ENCODE peak calls at places on chromosome 19, in five cellular contexts. L is fibroblast of mammary gland, F is colonic mucosa, R is RWPE1, N is neural crest cell. G is an unnamed sample.
A peak's percentile ranks its signal among the peaks of the same experiment; 100 is the strongest.

GRCh38 chr19:19627716-19628498 is at the start of gene LPAR2:
- DNase-seq in L (no peak), F (peak; percentile 76), R (peak; percentile 90), N (peak; percentile 43), G (peak; percentile 67)

GRCh38 chr19:12721656-12722565 is 1.8 kb downstream of the TNPO2 start:
- DNase-seq in L (peak; percentile 64), F (peak; percentile 56), R (peak; percentile 67), N (peak; percentile 49), G (peak; percentile 77)

GRCh38 chr19:58582985-58583384 is 9.8 kb upstream of the MZF1 start:
- DNase-seq in L (no peak), F (no peak), R (no peak), N (no peak), G (no peak)

GRCh38 chr19:19345970-19346369 is 25.3 kb downstream of the MAU2 start:
- DNase-seq in L (no peak), F (no peak), R (no peak), N (no peak), G (no peak)

GRCh38 chr19:2344381-2344870 is 15.6 kb upstream of the TMPRSS9 start:
- DNase-seq in L (no peak), F (no peak), R (no peak), N (no peak), G (no peak)

GRCh38 chr19:2129022-2129421 is 22.3 kb downstream of the AP3D1 start:
- DNase-seq in L (no peak), F (no peak), R (no peak), N (no peak), G (no peak)

GRCh38 chr19:1324792-1325567 is 39.3 kb downstream of the EFNA2 start:
- DNase-seq in L (peak; percentile 74), F (peak; percentile 61), R (peak; percentile 65), N (no peak), G (no peak)

GRCh38 chr19:1250374-1251232 is 2.2 kb downstream of the MIDN start:
- DNase-seq in L (no peak), F (peak; percentile 65), R (no peak), N (peak; percentile 83), G (peak; percentile 65)

GRCh38 chr19:40461669-40462221 is 3.8 kb downstream of the BLVRB start:
- DNase-seq in L (no peak), F (no peak), R (no peak), N (no peak), G (no peak)

GRCh38 chr19:49534632-49535385 is 7.0 kb downstream of the RCN3 start:
- DNase-seq in L (no peak), F (no peak), R (no peak), N (no peak), G (no peak)

GRCh38 chr19:19403373-19403901 is 2.0 kb upstream of the GATAD2A start:
- DNase-seq in L (peak; percentile 57), F (no peak), R (peak; percentile 47), N (no peak), G (no peak)

GRCh38 chr19:47107201-47107952 is 6.2 kb downstream of the ZC3H4 start:
- DNase-seq in L (peak; percentile 44), F (peak; percentile 62), R (no peak), N (no peak), G (no peak)

GRCh38 chr19:5539431-5539833 is 28.3 kb downstream of the TINCR start:
- DNase-seq in L (no peak), F (no peak), R (no peak), N (peak; percentile 52), G (no peak)

GRCh38 chr19:58518261-58519086 is 1.1 kb downstream of the ZBTB45 start:
- DNase-seq in L (no peak), F (peak; percentile 52), R (no peak), N (no peak), G (no peak)

GRCh38 chr19:3683866-3684816 is 16.1 kb downstream of the PIP5K1C start:
- DNase-seq in L (peak; percentile 62), F (no peak), R (no peak), N (no peak), G (no peak)

GRCh38 chr19:989381-990081 is 5.4 kb downstream of the WDR18 start:
- DNase-seq in L (no peak), F (no peak), R (no peak), N (no peak), G (peak; percentile 16)

GRCh38 chr19:37930416-37930815 is 23.4 kb downstream of the SIPA1L3 start:
- DNase-seq in L (no peak), F (no peak), R (no peak), N (no peak), G (no peak)

GRCh38 chr19:49488863-49489537 is 1.6 kb downstream of the RPL13A start:
- DNase-seq in L (no peak), F (no peak), R (no peak), N (no peak), G (no peak)

GRCh38 chr19:32234663-32235217 is 110.7 kb upstream of the ZNF507 start:
- DNase-seq in L (no peak), F (no peak), R (no peak), N (no peak), G (no peak)

GRCh38 chr19:57348136-57348535 is 2.9 kb upstream of the ZNF304 start:
- DNase-seq in L (peak; percentile 56), F (no peak), R (no peak), N (no peak), G (no peak)

GRCh38 chr19:3821857-3822364 is 35.7 kb upstream of the MATK start:
- DNase-seq in L (peak; percentile 20), F (peak; percentile 72), R (peak; percentile 23), N (peak; percentile 89), G (peak; percentile 72)

GRCh38 chr19:8826371-8826770 is 5.7 kb downstream of the ZNF558 start:
- DNase-seq in L (no peak), F (no peak), R (no peak), N (no peak), G (no peak)

GRCh38 chr19:6590458-6591319 is at the start of gene CD70:
- DNase-seq in L (no peak), F (no peak), R (peak; percentile 48), N (peak; percentile 9), G (no peak)

GRCh38 chr19:22052644-22053013 is 345 bp downstream of the ZNF257 start:
- DNase-seq in L (no peak), F (peak; percentile 18), R (no peak), N (no peak), G (no peak)

GRCh38 chr19:31499826-31500539 is 150.7 kb upstream of the TSHZ3 start:
- DNase-seq in L (no peak), F (no peak), R (no peak), N (no peak), G (no peak)

GRCh38 chr19:39788244-39788643 is 9.6 kb downstream of the LEUTX start:
- DNase-seq in L (no peak), F (no peak), R (no peak), N (no peak), G (no peak)

GRCh38 chr19:16336571-16336970 is 11.9 kb downstream of the KLF2 start:
- DNase-seq in L (no peak), F (no peak), R (no peak), N (no peak), G (no peak)

GRCh38 chr19:9792191-9793050 is 23.9 kb upstream of the ZNF846 start:
- DNase-seq in L (peak; percentile 90), F (peak; percentile 97), R (peak; percentile 85), N (peak; percentile 85), G (peak; percentile 91)

GRCh38 chr19:5285311-5285710 is 55.3 kb downstream of the PTPRS start:
- DNase-seq in L (no peak), F (no peak), R (no peak), N (no peak), G (no peak)

GRCh38 chr19:5445071-5445470 is 10.1 kb upstream of the ZNRF4 start:
- DNase-seq in L (no peak), F (no peak), R (no peak), N (no peak), G (no peak)

GRCh38 chr19:43664008-43664407 is 6.0 kb downstream of the PLAUR start:
- DNase-seq in L (no peak), F (no peak), R (no peak), N (no peak), G (no peak)

GRCh38 chr19:41785653-41786052 is 10.7 kb upstream of the CEACAM3 start:
- DNase-seq in L (peak; percentile 75), F (peak; percentile 81), R (peak; percentile 85), N (peak; percentile 49), G (peak; percentile 53)
- TF ChIP-seq CTCF in L (peak; percentile 78), F (peak; percentile 74), R (peak; percentile 84), N (peak; percentile 82), G (peak; percentile 74)

DNA sequence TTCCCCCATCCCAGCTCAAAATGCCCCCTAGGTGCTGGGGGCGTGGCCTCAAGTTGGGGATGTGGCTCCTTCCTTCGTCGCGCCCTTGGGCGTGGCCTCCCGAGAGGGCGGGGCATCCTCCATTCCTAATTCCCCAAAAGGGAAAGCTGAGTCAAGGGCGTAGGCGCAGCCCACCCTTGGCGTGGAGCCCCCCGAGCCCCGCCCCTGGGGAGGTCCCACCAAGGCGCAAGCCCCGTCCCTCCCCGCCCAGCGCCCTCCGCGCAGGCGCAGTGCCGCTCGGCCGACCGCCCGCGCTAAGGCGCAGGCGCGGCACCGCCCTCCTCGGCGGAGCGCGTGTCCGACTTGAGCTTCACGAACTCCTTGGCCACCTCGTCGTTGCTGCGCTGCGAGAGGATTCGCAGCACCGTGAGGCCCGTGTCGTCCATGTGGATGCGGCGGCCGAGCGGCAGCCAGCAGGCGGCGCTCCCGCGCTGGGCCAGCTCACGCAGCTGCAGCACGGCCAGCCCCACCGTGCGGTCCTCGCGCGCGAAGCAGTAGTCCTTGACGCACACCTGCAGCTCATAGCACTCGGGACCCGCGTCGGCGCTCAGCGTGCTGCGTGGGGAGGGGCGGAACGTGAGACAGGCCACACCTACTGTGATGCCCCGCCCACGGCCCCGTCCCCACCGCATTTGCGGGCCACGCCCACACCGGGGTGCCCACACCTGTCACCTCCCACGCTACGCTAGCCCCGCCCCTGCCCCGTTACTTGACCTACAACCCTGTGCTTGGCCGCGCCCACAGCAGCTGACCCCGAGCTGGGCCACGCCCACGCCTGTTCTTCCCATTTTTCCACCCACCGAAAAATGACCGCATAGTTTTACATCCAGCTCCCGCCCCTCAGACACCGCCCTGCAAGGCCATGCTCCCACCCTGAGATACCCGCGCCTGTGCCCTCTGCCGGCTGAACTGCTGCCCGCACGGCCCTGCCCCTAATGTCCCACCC is 50.6 kb downstream of the COLGALT1 start:
- DNase-seq in L (peak; percentile 65), F (peak; percentile 70), R (peak; percentile 97), N (peak; percentile 78), G (peak; percentile 58)
- TF ChIP-seq CTCF in L (peak; percentile 21), F (peak; percentile 16), R (peak; percentile 67), N (peak; percentile 72), G (peak; percentile 46)

GRCh38 chr19:23822735-23823134 is 64.0 kb upstream of the ZNF681 start:
- DNase-seq in L (no peak), F (no peak), R (peak; percentile 9), N (no peak), G (no peak)

GRCh38 chr19:23817519-23817918 is 58.8 kb upstream of the ZNF681 start:
- DNase-seq in L (peak; percentile 17), F (peak; percentile 27), R (no peak), N (no peak), G (no peak)
- TF ChIP-seq CTCF in L (peak; percentile 38), F (peak; percentile 41), R (peak; percentile 25), N (peak; percentile 60), G (no peak)

DNA sequence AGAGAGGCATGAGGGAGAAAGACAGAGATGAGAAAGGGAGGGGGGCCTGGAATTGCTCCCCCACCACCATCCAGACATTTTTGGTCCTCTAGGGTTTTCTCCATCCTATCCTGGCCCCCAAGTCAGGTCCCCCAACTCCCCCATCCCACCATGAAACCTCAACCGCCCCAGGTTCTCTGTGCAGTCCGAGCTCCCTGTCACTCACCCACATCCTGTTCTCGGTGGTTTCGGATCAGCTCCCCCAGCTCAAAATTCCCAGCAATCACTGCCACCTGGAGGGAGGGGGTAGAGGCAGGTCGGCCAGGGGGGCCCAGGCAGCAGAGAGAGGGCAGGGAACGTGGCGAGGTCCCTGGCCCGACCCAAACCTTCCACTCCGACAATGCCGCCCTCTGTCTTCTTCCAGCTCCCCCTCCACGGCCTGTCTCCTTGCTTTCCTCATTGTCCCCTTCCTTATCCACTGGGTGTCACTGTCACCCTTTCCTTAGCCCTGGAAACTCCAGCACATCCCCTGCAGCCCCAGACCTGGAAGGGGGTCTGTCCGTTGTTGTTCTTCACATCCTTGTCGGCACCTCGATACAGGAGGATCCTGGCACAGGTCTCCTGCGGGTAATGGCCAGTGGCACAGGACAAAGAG is 15.6 kb downstream of the SHANK1 start:
- DNase-seq in L (no peak), F (no peak), R (no peak), N (no peak), G (no peak)
- TF ChIP-seq CTCF in L (peak; percentile 3), F (no peak), R (no peak), N (peak; percentile 35), G (no peak)